ENCODE peak calls at places on chromosomes 11 and 22, in six cellular contexts. One of them, this sample, is unnamed.
A peak's percentile ranks its signal among the peaks of the same experiment; 100 is the strongest.

GRCh38 chr22:41576877-41577276 is 12.8 kb downstream of the PMM1 start:
- DNase-seq in HepG2: peak; percentile 82
- DNase-seq in stomach: peak; percentile 60
- DNase-seq in DND-41: peak; percentile 46
- DNase-seq in nephron progenitor cell: peak; percentile 65
- DNase-seq in AG09309: no peak
- DNase-seq in this sample: no peak

GRCh38 chr11:121429556-121429955 is 22.6 kb upstream of the SORL1 start:
- DNase-seq in HepG2: no peak
- DNase-seq in DND-41: no peak
- DNase-seq in AG09309: no peak
- DNase-seq in stomach: no peak
- DNase-seq in nephron progenitor cell: no peak
- DNase-seq in this sample: no peak

GRCh38 chr11:11805228-11805627 is 36.5 kb upstream of the USP47 start:
- DNase-seq in nephron progenitor cell: no peak
- DNase-seq in AG09309: no peak
- DNase-seq in DND-41: no peak
- DNase-seq in HepG2: no peak
- DNase-seq in stomach: no peak
- DNase-seq in this sample: no peak

GRCh38 chr11:121890377-121890776 is 225.6 kb downstream of the BLID start:
- DNase-seq in nephron progenitor cell: no peak
- DNase-seq in DND-41: no peak
- DNase-seq in HepG2: no peak
- DNase-seq in stomach: peak; percentile 27
- DNase-seq in AG09309: peak; percentile 95
- DNase-seq in this sample: no peak

GRCh38 chr11:88569342-88569741 is 231.8 kb upstream of the CTSC start:
- DNase-seq in stomach: no peak
- DNase-seq in nephron progenitor cell: no peak
- DNase-seq in HepG2: no peak
- DNase-seq in DND-41: no peak
- DNase-seq in AG09309: no peak
- DNase-seq in this sample: no peak

GRCh38 chr11:62081378-62082291 is 42.2 kb upstream of the INCENP start:
- DNase-seq in DND-41: peak; percentile 66
- DNase-seq in AG09309: peak; percentile 23
- DNase-seq in HepG2: peak; percentile 46
- DNase-seq in stomach: peak; percentile 87
- DNase-seq in nephron progenitor cell: peak; percentile 88
- DNase-seq in this sample: peak; percentile 93

GRCh38 chr11:35223429-35223828 is 84.5 kb downstream of the CD44 start:
- DNase-seq in HepG2: no peak
- DNase-seq in AG09309: peak; percentile 39
- DNase-seq in nephron progenitor cell: peak; percentile 65
- DNase-seq in DND-41: no peak
- DNase-seq in stomach: no peak
- DNase-seq in this sample: peak; percentile 87

GRCh38 chr11:44774131-44774530 is 47.4 kb downstream of the TSPAN18 start:
- DNase-seq in nephron progenitor cell: no peak
- DNase-seq in HepG2: no peak
- DNase-seq in DND-41: no peak
- DNase-seq in stomach: peak; percentile 17
- DNase-seq in AG09309: no peak
- DNase-seq in this sample: no peak

GRCh38 chr11:17389205-17389956 is 922 bp upstream of the KCNJ11 start:
- DNase-seq in DND-41: peak; percentile 86
- DNase-seq in HepG2: peak; percentile 66
- DNase-seq in nephron progenitor cell: peak; percentile 92
- DNase-seq in AG09309: no peak
- DNase-seq in stomach: peak; percentile 90
- DNase-seq in this sample: no peak

GRCh38 chr11:33329705-33330329 is 72.6 kb downstream of the HIPK3 start:
- DNase-seq in HepG2: peak; percentile 50
- DNase-seq in DND-41: peak; percentile 47
- DNase-seq in stomach: peak; percentile 55
- DNase-seq in AG09309: peak; percentile 34
- DNase-seq in nephron progenitor cell: peak; percentile 16
- DNase-seq in this sample: no peak

GRCh38 chr11:75524576-75525432 is 937 bp downstream of the GDPD5 start:
- DNase-seq in stomach: peak; percentile 27
- DNase-seq in nephron progenitor cell: peak; percentile 55
- DNase-seq in AG09309: no peak
- DNase-seq in HepG2: no peak
- DNase-seq in DND-41: peak; percentile 36
- DNase-seq in this sample: no peak

DNA sequence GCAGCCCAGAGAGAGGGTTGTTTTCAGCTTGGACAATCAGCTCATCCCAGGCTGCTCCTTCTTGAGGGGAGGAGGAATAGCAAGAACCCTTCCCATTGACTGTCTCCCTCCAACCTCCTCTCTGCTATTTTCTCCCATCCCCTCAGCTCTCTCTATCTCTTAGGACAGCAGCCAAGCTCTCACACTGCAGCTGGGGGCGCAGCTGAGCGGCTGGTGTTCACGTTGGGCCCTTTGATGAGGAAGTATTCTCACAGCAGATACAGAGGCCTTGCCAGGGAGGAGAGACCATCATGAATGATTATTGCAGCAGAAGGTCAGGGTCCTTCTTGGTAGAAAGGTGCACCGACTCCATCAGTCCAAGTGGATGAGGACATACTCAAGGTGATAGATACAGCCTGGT is 26.5 kb upstream of the CADM1 start:
- DNase-seq in DND-41: no peak
- DNase-seq in nephron progenitor cell: no peak
- DNase-seq in AG09309: no peak
- DNase-seq in HepG2: no peak
- DNase-seq in stomach: no peak
- DNase-seq in this sample: no peak
- TF ChIP-seq CTCF in DND-41: no peak
- TF ChIP-seq CTCF in nephron progenitor cell: no peak
- TF ChIP-seq CTCF in AG09309: no peak
- TF ChIP-seq CTCF in HepG2: peak; percentile 69
- TF ChIP-seq CTCF in stomach: no peak
- TF ChIP-seq CTCF in this sample: no peak

GRCh38 chr11:68026391-68027105 is 3.9 kb upstream of the NDUFS8 start:
- DNase-seq in HepG2: no peak
- DNase-seq in stomach: no peak
- DNase-seq in DND-41: no peak
- DNase-seq in AG09309: no peak
- DNase-seq in nephron progenitor cell: no peak
- DNase-seq in this sample: no peak

GRCh38 chr11:68027667-68028066 is 2.8 kb upstream of the NDUFS8 start:
- DNase-seq in DND-41: no peak
- DNase-seq in stomach: no peak
- DNase-seq in HepG2: no peak
- DNase-seq in AG09309: no peak
- DNase-seq in nephron progenitor cell: no peak
- DNase-seq in this sample: no peak

GRCh38 chr11:68025047-68025446 is 5.4 kb upstream of the NDUFS8 start:
- DNase-seq in nephron progenitor cell: no peak
- DNase-seq in DND-41: no peak
- DNase-seq in stomach: no peak
- DNase-seq in AG09309: no peak
- DNase-seq in HepG2: no peak
- DNase-seq in this sample: no peak

GRCh38 chr11:68022531-68022930 is 8.0 kb upstream of the NDUFS8 start:
- DNase-seq in stomach: no peak
- DNase-seq in DND-41: no peak
- DNase-seq in HepG2: no peak
- DNase-seq in AG09309: no peak
- DNase-seq in nephron progenitor cell: no peak
- DNase-seq in this sample: no peak

DNA sequence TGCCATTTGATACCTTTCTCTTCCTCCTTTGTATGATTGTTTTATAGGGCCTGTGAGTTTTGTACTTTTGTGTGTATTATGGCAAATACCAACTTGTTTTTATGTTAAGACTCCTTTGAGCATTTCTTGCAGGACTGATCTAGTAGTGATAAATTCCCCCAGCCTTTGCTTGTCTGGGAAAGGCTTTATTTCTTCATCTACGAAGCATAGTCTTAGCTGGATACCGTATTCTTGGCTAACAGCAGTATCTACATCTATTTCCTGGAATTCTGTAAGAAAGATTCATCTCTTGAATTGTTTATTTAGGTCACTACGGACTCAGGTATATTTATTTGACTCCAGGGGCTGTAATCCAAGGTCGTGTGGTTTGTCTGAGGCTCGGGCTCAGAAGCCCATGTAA is 6.0 kb upstream of the NDUFS8 start:
- DNase-seq in DND-41: no peak
- DNase-seq in nephron progenitor cell: no peak
- DNase-seq in AG09309: no peak
- DNase-seq in stomach: no peak
- DNase-seq in HepG2: no peak
- DNase-seq in this sample: no peak
- TF ChIP-seq CTCF in DND-41: no peak
- TF ChIP-seq CTCF in nephron progenitor cell: no peak
- TF ChIP-seq CTCF in AG09309: no peak
- TF ChIP-seq CTCF in stomach: no peak
- TF ChIP-seq CTCF in HepG2: no peak
- TF ChIP-seq CTCF in this sample: no peak

GRCh38 chr22:48071305-48071704 is 1308.9 kb downstream of the TBC1D22A start:
- DNase-seq in stomach: no peak
- DNase-seq in DND-41: peak; percentile 27
- DNase-seq in AG09309: no peak
- DNase-seq in HepG2: no peak
- DNase-seq in nephron progenitor cell: no peak
- DNase-seq in this sample: no peak

GRCh38 chr22:48072777-48073176 is 1310.3 kb downstream of the TBC1D22A start:
- DNase-seq in AG09309: no peak
- DNase-seq in DND-41: no peak
- DNase-seq in HepG2: no peak
- DNase-seq in nephron progenitor cell: no peak
- DNase-seq in stomach: no peak
- DNase-seq in this sample: no peak

GRCh38 chr22:48071828-48072227 is 1309.4 kb downstream of the TBC1D22A start:
- DNase-seq in DND-41: no peak
- DNase-seq in nephron progenitor cell: no peak
- DNase-seq in AG09309: no peak
- DNase-seq in stomach: no peak
- DNase-seq in HepG2: no peak
- DNase-seq in this sample: no peak

GRCh38 chr22:48070083-48070482 is 1307.6 kb downstream of the TBC1D22A start:
- DNase-seq in HepG2: no peak
- DNase-seq in nephron progenitor cell: no peak
- DNase-seq in AG09309: no peak
- DNase-seq in DND-41: no peak
- DNase-seq in stomach: no peak
- DNase-seq in this sample: no peak

GRCh38 chr22:48070760-48071159 is 1308.3 kb downstream of the TBC1D22A start:
- DNase-seq in stomach: no peak
- DNase-seq in nephron progenitor cell: no peak
- DNase-seq in DND-41: peak; percentile 36
- DNase-seq in AG09309: no peak
- DNase-seq in HepG2: no peak
- DNase-seq in this sample: no peak
- TF ChIP-seq CTCF in stomach: no peak
- TF ChIP-seq CTCF in nephron progenitor cell: no peak
- TF ChIP-seq CTCF in DND-41: peak; percentile 54
- TF ChIP-seq CTCF in AG09309: no peak
- TF ChIP-seq CTCF in HepG2: no peak
- TF ChIP-seq CTCF in this sample: no peak

DNA sequence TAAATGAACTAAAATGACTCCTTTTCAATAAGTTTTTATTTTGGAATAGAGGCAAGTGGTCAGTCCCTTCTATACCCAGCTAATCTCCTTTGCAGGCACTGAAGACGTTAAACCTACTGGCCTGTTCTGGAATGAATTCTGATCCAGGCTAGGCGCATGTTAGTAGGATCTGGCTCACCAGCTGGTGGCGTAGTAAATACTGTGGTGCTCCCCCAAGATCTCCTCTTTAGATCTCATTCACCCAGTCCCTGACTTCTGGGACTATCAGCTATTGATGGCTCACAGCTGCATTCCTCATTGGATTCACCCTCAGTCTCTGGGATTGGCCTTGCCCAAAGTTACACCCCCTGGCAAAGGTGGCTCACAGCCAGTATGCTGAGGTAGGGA is 173.6 kb upstream of the DDI1 start:
- DNase-seq in stomach: no peak
- DNase-seq in DND-41: no peak
- DNase-seq in HepG2: no peak
- DNase-seq in nephron progenitor cell: no peak
- DNase-seq in AG09309: no peak
- DNase-seq in this sample: no peak
- TF ChIP-seq CTCF in stomach: no peak
- TF ChIP-seq CTCF in DND-41: no peak
- TF ChIP-seq CTCF in HepG2: no peak
- TF ChIP-seq CTCF in nephron progenitor cell: no peak
- TF ChIP-seq CTCF in AG09309: no peak
- TF ChIP-seq CTCF in this sample: no peak

DNA sequence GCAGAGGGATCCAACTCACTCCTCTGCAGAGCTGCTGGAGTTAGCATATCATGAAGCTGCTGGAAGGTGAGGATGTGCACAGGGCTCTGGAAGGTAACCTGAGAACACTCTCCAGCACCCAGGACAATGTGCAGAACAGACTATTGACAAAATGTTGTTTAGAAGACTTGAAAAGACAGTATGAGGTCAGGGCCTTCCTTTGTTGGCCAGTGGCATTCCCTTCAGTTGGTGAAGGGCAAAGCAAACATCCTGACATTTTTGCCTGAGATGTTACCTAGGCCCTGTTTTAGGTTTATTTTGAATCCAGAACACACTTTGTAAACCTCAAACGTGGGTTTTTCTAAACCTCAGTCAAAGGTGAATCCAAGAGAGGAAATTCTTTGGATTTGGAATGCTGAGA is 67.8 kb downstream of the DEPDC5 start:
- DNase-seq in nephron progenitor cell: no peak
- DNase-seq in HepG2: no peak
- DNase-seq in DND-41: no peak
- DNase-seq in AG09309: no peak
- DNase-seq in stomach: no peak
- DNase-seq in this sample: no peak
- TF ChIP-seq CTCF in nephron progenitor cell: no peak
- TF ChIP-seq CTCF in HepG2: no peak
- TF ChIP-seq CTCF in DND-41: no peak
- TF ChIP-seq CTCF in AG09309: no peak
- TF ChIP-seq CTCF in stomach: no peak
- TF ChIP-seq CTCF in this sample: no peak

DNA sequence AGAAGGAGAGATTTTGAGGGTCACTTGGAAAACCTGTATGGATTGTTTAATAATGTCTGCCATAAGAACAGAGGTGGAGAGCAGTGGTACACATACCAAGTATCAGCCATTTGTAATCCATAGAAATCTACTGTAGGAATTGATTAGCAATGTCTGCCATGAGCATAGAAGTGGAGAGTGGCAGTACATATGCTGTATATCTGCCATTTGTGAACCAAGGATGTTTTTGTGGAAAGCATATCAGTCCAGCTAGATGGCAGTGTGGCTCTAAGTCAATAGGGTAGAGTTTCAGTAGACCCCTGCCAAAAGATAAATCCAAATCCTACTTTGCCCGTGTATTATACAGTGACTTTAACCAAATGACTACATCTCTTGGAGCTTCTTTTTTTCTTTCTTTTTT is 82.9 kb upstream of the SEZ6L start:
- DNase-seq in stomach: no peak
- DNase-seq in nephron progenitor cell: no peak
- DNase-seq in DND-41: no peak
- DNase-seq in HepG2: no peak
- DNase-seq in AG09309: no peak
- DNase-seq in this sample: no peak
- TF ChIP-seq CTCF in stomach: no peak
- TF ChIP-seq CTCF in nephron progenitor cell: no peak
- TF ChIP-seq CTCF in DND-41: peak; percentile 37
- TF ChIP-seq CTCF in HepG2: peak; percentile 20
- TF ChIP-seq CTCF in AG09309: no peak
- TF ChIP-seq CTCF in this sample: no peak

This sample was measured in osteocyte.